ENCODE peak calls at places on chromosome 14, in six cellular contexts. X is NCI-H460, U is Caco-2, W is NCI-H1694, A is tibial artery, K is LoVo. J is an unnamed sample.

GRCh38 chr14:95460647-95461478 is 55.6 kb downstream of the SYNE3 start:
- DNase-seq in K (peak; percentile 75), X (peak; percentile 3), U (no peak), A (no peak), W (peak; percentile 99), J (peak; percentile 72)

GRCh38 chr14:23124337-23124954 is 5.4 kb upstream of the CEBPE start:
- DNase-seq in X (no peak), W (no peak), A (no peak), U (no peak), K (no peak), J (no peak)

GRCh38 chr14:97719931-97720330 is 922.7 kb downstream of the VRK1 start:
- DNase-seq in A (no peak), K (no peak), X (no peak), U (no peak), W (no peak), J (no peak)

GRCh38 chr14:104975481-104976197 is 2.5 kb downstream of the AHNAK2 start:
- DNase-seq in A (no peak), W (peak; percentile 33), X (no peak), K (no peak), U (no peak), J (no peak)

GRCh38 chr14:95018845-95019244 is 138.5 kb downstream of the DICER1 start:
- DNase-seq in X (peak; percentile 51), A (no peak), K (no peak), U (no peak), W (peak; percentile 43), J (no peak)

GRCh38 chr14:49417790-49418189 is 168.4 kb downstream of the RPS29 start:
- DNase-seq in U (no peak), X (no peak), K (no peak), A (no peak), W (no peak), J (no peak)

GRCh38 chr14:102034301-102034700 is 52.5 kb downstream of the HSP90AA1 start:
- DNase-seq in A (no peak), U (no peak), X (no peak), W (no peak), K (no peak), J (no peak)

GRCh38 chr14:45290547-45290946 is 37.5 kb upstream of the MIS18BP1 start:
- DNase-seq in A (no peak), W (no peak), K (no peak), X (no peak), U (no peak), J (no peak)

GRCh38 chr14:63918411-63918810 is 65.6 kb downstream of the SYNE2 start:
- DNase-seq in X (no peak), A (no peak), W (no peak), U (no peak), K (no peak), J (no peak)

GRCh38 chr14:62939970-62940369 is 105.3 kb downstream of the KCNH5 start:
- DNase-seq in U (no peak), K (no peak), W (no peak), A (no peak), X (no peak), J (no peak)

GRCh38 chr14:104936361-104937155 is 11.9 kb downstream of the PLD4 start:
- DNase-seq in K (no peak), W (no peak), X (no peak), A (peak; percentile 55), U (no peak), J (no peak)

GRCh38 chr14:66708262-66708661 is 200.3 kb downstream of the GPHN start:
- DNase-seq in A (no peak), W (no peak), K (no peak), U (no peak), X (no peak), J (no peak)

GRCh38 chr14:100604126-100604501 is 16.9 kb upstream of the BEGAIN start:
- DNase-seq in A (peak; percentile 56), W (no peak), X (no peak), K (no peak), U (no peak), J (no peak)

GRCh38 chr14:40985584-40985983 is 621.1 kb upstream of the LRFN5 start:
- DNase-seq in K (no peak), A (no peak), W (no peak), U (no peak), X (no peak), J (no peak)

GRCh38 chr14:91714805-91715204 is 17.1 kb downstream of the CATSPERB start:
- DNase-seq in X (no peak), U (peak; percentile 27), A (no peak), K (no peak), W (no peak), J (peak; percentile 3)

GRCh38 chr14:94115631-94116030 is 5.1 kb downstream of the IFI27 start:
- DNase-seq in X (no peak), U (no peak), A (no peak), W (no peak), K (no peak), J (no peak)

GRCh38 chr14:24903337-24903736 is 146.6 kb downstream of the STXBP6 start:
- DNase-seq in K (peak; percentile 10), X (no peak), U (no peak), A (no peak), W (no peak), J (no peak)

GRCh38 chr14:99945732-99946651 is 119.2 kb upstream of the EVL start:
- DNase-seq in W (peak; percentile 46), U (no peak), K (no peak), A (no peak), X (no peak), J (no peak)

GRCh38 chr14:91872011-91872476 is 4.7 kb upstream of the TC2N start:
- DNase-seq in K (no peak), X (no peak), W (no peak), U (no peak), A (peak; percentile 91), J (no peak)

GRCh38 chr14:32934891-32935633 is 3.6 kb upstream of the NPAS3 start:
- DNase-seq in U (no peak), A (no peak), W (no peak), K (no peak), X (no peak), J (peak; percentile 35)

GRCh38 chr14:104980601-104981531 is 2.7 kb upstream of the AHNAK2 start:
- DNase-seq in K (no peak), W (no peak), A (peak; percentile 52), X (no peak), U (no peak), J (no peak)

GRCh38 chr14:51860164-51860835 is at the start of gene GNG2:
- DNase-seq in A (peak; percentile 84), U (peak; percentile 54), W (peak; percentile 77), K (peak; percentile 66), X (peak; percentile 24), J (peak; percentile 83)

GRCh38 chr14:30375280-30375892 is 183.6 kb upstream of the G2E3 start:
- DNase-seq in K (peak; percentile 33), U (peak; percentile 76), X (peak; percentile 40), W (peak; percentile 71), A (no peak), J (peak; percentile 68)

GRCh38 chr14:90388437-90388836 is 8.4 kb upstream of the CALM1 start:
- DNase-seq in U (no peak), W (no peak), K (peak; percentile 19), A (no peak), X (peak; percentile 65), J (peak; percentile 40)

GRCh38 chr14:101636081-101636560 is 74.8 kb downstream of the DIO3 start:
- DNase-seq in X (no peak), U (no peak), K (no peak), W (no peak), A (no peak), J (no peak)

GRCh38 chr14:102508410-102508773 is 1.2 kb downstream of the ANKRD9 start:
- DNase-seq in A (no peak), X (no peak), U (peak; percentile 68), K (peak; percentile 67), W (no peak), J (peak; percentile 65)